ENCODE peak calls at places on chromosomes 3 and 15, in five cellular contexts. A is right cardiac atrium, S is mucosa of descending colon, L is heart right ventricle, O is Panc1. T is an unnamed sample.
A peak's percentile ranks its signal among the peaks of the same experiment; 100 is the strongest.

GRCh38 chr15:80436511-80437307 is 32.5 kb downstream of the ARNT2 start:
- ATAC-seq in L (no peak), A (no peak), O (peak; percentile 92), S (peak; percentile 69), T (no peak)

GRCh38 chr15:99282129-99282528 is 30.8 kb downstream of the LRRC28 start:
- ATAC-seq in L (no peak), O (no peak), S (no peak), A (no peak), T (no peak)

GRCh38 chr3:4821975-4822374 is 157.3 kb upstream of the BHLHE40 start:
- ATAC-seq in S (peak; percentile 15), A (no peak), O (no peak), L (no peak), T (peak; percentile 68)

GRCh38 chr3:52503788-52504424 is 8.8 kb downstream of the STAB1 start:
- ATAC-seq in A (no peak), S (no peak), O (no peak), L (no peak), T (no peak)

GRCh38 chr3:69869643-69870042 is 129.9 kb upstream of the SAMMSON start:
- ATAC-seq in O (no peak), L (no peak), A (no peak), S (no peak), T (no peak)

GRCh38 chr15:78063966-78064365 is 13.5 kb downstream of the TBC1D2B start:
- ATAC-seq in A (no peak), L (no peak), S (no peak), O (no peak), T (no peak)

GRCh38 chr3:45218578-45219390 is 7.3 kb downstream of the TMEM158 start:
- ATAC-seq in O (peak; percentile 41), S (peak; percentile 31), A (no peak), L (no peak), T (no peak)

GRCh38 chr3:175410251-175410650 is 551.1 kb downstream of the NAALADL2 start:
- ATAC-seq in O (no peak), A (no peak), S (no peak), L (no peak), T (no peak)

GRCh38 chr15:44596511-44597010 is 59.6 kb downstream of the EIF3J start:
- ATAC-seq in O (no peak), L (no peak), A (no peak), S (no peak), T (no peak)

GRCh38 chr3:38500688-38501417 is 4.7 kb downstream of the EXOG start:
- ATAC-seq in S (no peak), A (peak; percentile 41), L (no peak), O (no peak), T (no peak)

GRCh38 chr15:68821190-68821897 is 649 bp upstream of the ANP32A start:
- ATAC-seq in S (peak; percentile 7), L (no peak), A (no peak), O (peak; percentile 1), T (peak; percentile 10)

GRCh38 chr15:92603743-92604470 is 51.7 kb downstream of the FAM174B start:
- ATAC-seq in O (no peak), S (no peak), L (no peak), A (no peak), T (no peak)

GRCh38 chr15:87944687-87945086 is 311.9 kb downstream of the NTRK3 start:
- ATAC-seq in O (no peak), L (peak; percentile 73), S (no peak), A (no peak), T (no peak)

T was measured in stimulated activated memory B cell treated with anti-CD40 and anti-IgM and Interleukin-4, amounts not matched to agents 10 μg/mL and 1 μg/mL and 100 μg/mL, for 72 hours.